ENCODE peak calls at places on chromosome 16, in four cellular contexts. One of them, this sample, is unnamed.

GRCh38 chr16:50836121-50836541 is 94.2 kb downstream of the CYLD start:
- DNase-seq in GM12878: no peak
- DNase-seq in A549: no peak
- DNase-seq in K562: no peak
- DNase-seq in this sample: no peak

GRCh38 chr16:66462912-66463311 is 35.8 kb downstream of the BEAN1 start:
- DNase-seq in GM12878: no peak
- DNase-seq in A549: no peak
- DNase-seq in K562: no peak
- DNase-seq in this sample: no peak

GRCh38 chr16:68884867-68885266 is 41.5 kb downstream of the TANGO6 start:
- DNase-seq in GM12878: no peak
- DNase-seq in A549: no peak
- DNase-seq in K562: no peak
- DNase-seq in this sample: no peak

GRCh38 chr16:85005278-85006069 is 5.9 kb downstream of the ZDHHC7 start:
- DNase-seq in GM12878: no peak
- DNase-seq in A549: no peak
- DNase-seq in K562: no peak
- DNase-seq in this sample: no peak

GRCh38 chr16:46830417-46830901 is 521 bp downstream of the C16orf87 start:
- DNase-seq in GM12878: no peak
- DNase-seq in A549: peak
- DNase-seq in K562: no peak
- DNase-seq in this sample: no peak

GRCh38 chr16:79867425-79867997 is 267.0 kb upstream of the MAF start:
- DNase-seq in GM12878: no peak
- DNase-seq in A549: no peak
- DNase-seq in K562: no peak
- DNase-seq in this sample: no peak

GRCh38 chr16:85274924-85275323 is 162.7 kb upstream of the CIBAR2 start:
- DNase-seq in GM12878: no peak
- DNase-seq in A549: no peak
- DNase-seq in K562: peak
- DNase-seq in this sample: no peak

GRCh38 chr16:80323808-80324195 is 217.0 kb upstream of the DYNLRB2 start:
- DNase-seq in GM12878: no peak
- DNase-seq in A549: no peak
- DNase-seq in K562: no peak
- DNase-seq in this sample: no peak

GRCh38 chr16:73101568-73101967 is 53.6 kb upstream of the ZFHX3 start:
- DNase-seq in GM12878: no peak
- DNase-seq in A549: no peak
- DNase-seq in K562: no peak
- DNase-seq in this sample: no peak

GRCh38 chr16:56113223-56113622 is 78.1 kb upstream of the GNAO1 start:
- DNase-seq in GM12878: no peak
- DNase-seq in A549: no peak
- DNase-seq in K562: no peak
- DNase-seq in this sample: no peak

GRCh38 chr16:503150-504071 is 24.1 kb upstream of the CAPN15 start:
- DNase-seq in GM12878: no peak
- DNase-seq in A549: no peak
- DNase-seq in K562: no peak
- DNase-seq in this sample: no peak

GRCh38 chr16:7839568-7839967 is 506.9 kb downstream of the RBFOX1 start:
- DNase-seq in GM12878: no peak
- DNase-seq in A549: no peak
- DNase-seq in K562: no peak
- DNase-seq in this sample: no peak

GRCh38 chr16:84933774-84934571 is 77.4 kb downstream of the ZDHHC7 start:
- DNase-seq in GM12878: no peak
- DNase-seq in A549: no peak
- DNase-seq in K562: peak
- DNase-seq in this sample: peak

GRCh38 chr16:53053967-53054669 is 673 bp upstream of the CHD9 start:
- DNase-seq in GM12878: no peak
- DNase-seq in A549: peak
- DNase-seq in K562: peak
- DNase-seq in this sample: peak

DNA sequence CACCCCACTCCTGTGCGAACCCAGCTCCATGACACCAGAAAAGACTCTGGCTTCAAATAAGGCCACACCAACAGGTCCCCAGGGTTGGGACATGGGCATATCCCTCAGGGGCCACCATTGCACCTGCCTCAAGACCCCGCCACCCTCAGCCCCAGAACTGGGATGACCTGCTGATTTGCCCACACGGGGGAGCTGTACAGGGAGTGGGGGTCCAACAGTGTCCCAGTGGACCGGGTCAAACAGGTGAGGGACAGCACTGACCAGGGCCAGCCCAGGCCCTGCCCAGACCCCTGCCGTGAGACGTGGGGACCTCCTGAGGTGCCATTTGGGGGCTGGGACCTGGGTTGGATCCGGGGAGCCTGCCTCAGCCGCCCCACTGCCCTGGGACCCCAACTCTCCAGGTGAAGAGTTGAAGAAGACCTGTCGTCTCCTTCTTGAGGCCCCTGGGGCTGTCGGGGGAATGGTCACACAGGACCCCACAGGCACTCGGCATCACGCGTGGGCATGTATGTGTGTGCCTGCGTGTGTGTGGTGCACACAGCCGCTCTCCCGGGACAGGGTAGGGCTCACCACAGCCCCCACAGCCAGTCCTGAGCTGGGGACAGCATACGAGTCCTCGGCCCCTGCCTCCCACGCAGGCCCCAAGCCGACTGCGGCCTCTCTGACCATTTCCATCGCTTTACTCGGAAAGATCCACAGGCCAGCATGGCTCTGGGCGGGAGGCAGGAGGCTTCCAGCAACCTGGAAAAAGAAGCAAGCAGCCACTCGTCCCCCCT is 34.2 kb upstream of the ZNF469 start:
- DNase-seq in GM12878: no peak
- DNase-seq in A549: no peak
- DNase-seq in K562: peak
- DNase-seq in this sample: no peak
- TF ChIP-seq POLR2AphosphoS2 in GM12878: no peak
- TF ChIP-seq POLR2AphosphoS2 in A549: no peak
- TF ChIP-seq POLR2AphosphoS2 in K562: no peak
- TF ChIP-seq POLR2AphosphoS2 in this sample: no peak

GRCh38 chr16:30830072-30830417 is 43.0 kb upstream of the ZNF629 start:
- DNase-seq in GM12878: no peak
- DNase-seq in A549: no peak
- DNase-seq in K562: no peak
- DNase-seq in this sample: peak

GRCh38 chr16:30834130-30834740 is 47.2 kb upstream of the ZNF629 start:
- DNase-seq in GM12878: no peak
- DNase-seq in A549: no peak
- DNase-seq in K562: no peak
- DNase-seq in this sample: no peak

GRCh38 chr16:30829130-30830071 is 42.4 kb upstream of the ZNF629 start:
- DNase-seq in GM12878: no peak
- DNase-seq in A549: peak
- DNase-seq in K562: no peak
- DNase-seq in this sample: peak
- TF ChIP-seq POLR2AphosphoS2 in GM12878: no peak
- TF ChIP-seq POLR2AphosphoS2 in A549: no peak
- TF ChIP-seq POLR2AphosphoS2 in K562: no peak
- TF ChIP-seq POLR2AphosphoS2 in this sample: no peak

DNA sequence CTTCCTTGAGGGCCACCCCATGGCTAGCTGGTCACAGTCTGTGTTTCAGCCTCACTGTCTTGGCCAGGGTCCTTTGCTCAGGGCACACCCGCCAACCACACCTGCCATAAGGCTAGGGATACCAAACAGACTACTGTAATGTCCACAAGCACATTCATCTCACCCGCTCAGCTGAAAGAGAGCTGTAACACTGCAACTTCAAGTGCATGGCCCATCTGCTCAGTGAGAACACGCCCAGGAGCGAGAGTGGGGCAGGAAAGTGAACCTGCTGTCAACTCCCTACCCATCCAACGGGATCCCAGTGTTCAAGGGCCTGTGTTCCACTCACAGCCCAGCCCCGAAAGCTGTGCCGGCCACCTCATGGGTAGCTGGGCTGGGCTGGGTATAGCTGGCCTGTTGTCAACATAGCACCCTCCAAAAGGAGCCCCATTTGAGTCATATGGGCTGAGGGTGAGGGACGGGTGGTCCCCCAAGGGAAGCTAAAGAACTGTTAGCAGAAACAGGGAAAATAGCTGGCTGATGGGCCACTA is 55.7 kb downstream of the SCNN1B start:
- DNase-seq in GM12878: no peak
- DNase-seq in A549: no peak
- DNase-seq in K562: no peak
- DNase-seq in this sample: no peak
- TF ChIP-seq POLR2AphosphoS2 in GM12878: no peak
- TF ChIP-seq POLR2AphosphoS2 in A549: no peak
- TF ChIP-seq POLR2AphosphoS2 in K562: no peak
- TF ChIP-seq POLR2AphosphoS2 in this sample: no peak

GRCh38 chr16:4272114-4272954 is 489 bp downstream of the TFAP4 start:
- DNase-seq in GM12878: no peak
- DNase-seq in A549: peak
- DNase-seq in K562: peak
- DNase-seq in this sample: peak
- TF ChIP-seq POLR2AphosphoS2 in GM12878: peak
- TF ChIP-seq POLR2AphosphoS2 in A549: no peak
- TF ChIP-seq POLR2AphosphoS2 in K562: no peak
- TF ChIP-seq POLR2AphosphoS2 in this sample: no peak

GRCh38 chr16:47888142-47888541 is 267.7 kb downstream of the ABCC12 start:
- DNase-seq in GM12878: no peak
- DNase-seq in A549: peak
- DNase-seq in K562: no peak
- DNase-seq in this sample: peak
- TF ChIP-seq POLR2AphosphoS2 in GM12878: no peak
- TF ChIP-seq POLR2AphosphoS2 in A549: no peak
- TF ChIP-seq POLR2AphosphoS2 in K562: no peak
- TF ChIP-seq POLR2AphosphoS2 in this sample: no peak

This sample was measured in HepG2.